ENCODE peak calls at places on chromosomes 3 and 15, in nine cellular contexts. D, Y, Z, O, L, G, W, X and N are unnamed samples.

GRCh38 chr3:148735597-148735996 is 37.9 kb downstream of the AGTR1 start:
- DNase-seq in X (no peak), O (peak; percentile 41), Z (no peak), G (no peak), W (no peak), D (no peak), L (no peak), Y (no peak), N (no peak)

GRCh38 chr3:141845407-141846049 is 30.9 kb upstream of the ATP1B3 start:
- DNase-seq in G (peak; percentile 23), X (no peak), L (no peak), Y (peak; percentile 22), W (no peak), D (no peak), Z (peak; percentile 49), O (no peak), N (peak; percentile 44)

GRCh38 chr15:63221346-63221745 is 31.9 kb downstream of the RAB8B start:
- DNase-seq in Y (no peak), G (no peak), O (peak; percentile 26), W (no peak), D (no peak), Z (no peak), L (peak; percentile 56), X (peak; percentile 61), N (no peak)

GRCh38 chr15:25176616-25176923 is 221.8 kb downstream of the SNRPN start:
- DNase-seq in D (no peak), G (no peak), Y (no peak), O (no peak), L (no peak), W (peak; percentile 32), X (no peak), Z (peak; percentile 15), N (no peak)

GRCh38 chr15:100764778-100765457 is 114.7 kb upstream of the ALDH1A3 start:
- DNase-seq in Y (no peak), G (no peak), O (no peak), D (peak; percentile 45), L (no peak), Z (no peak), X (no peak), W (no peak), N (no peak)

GRCh38 chr3:30496496-30496966 is 109.9 kb upstream of the TGFBR2 start:
- DNase-seq in D (peak; percentile 55), W (no peak), X (peak; percentile 22), O (peak; percentile 13), G (no peak), L (peak; percentile 56), Y (no peak), Z (no peak), N (no peak)

GRCh38 chr15:68285243-68285980 is 7.9 kb downstream of the FEM1B start:
- DNase-seq in W (no peak), O (no peak), L (peak; percentile 68), Z (no peak), G (no peak), D (no peak), Y (no peak), X (peak; percentile 44), N (no peak)

GRCh38 chr3:10417849-10418248 is 87.5 kb downstream of the ATP2B2 start:
- DNase-seq in W (no peak), D (no peak), Y (no peak), L (peak; percentile 30), O (no peak), Z (no peak), G (no peak), X (peak; percentile 21), N (no peak)

GRCh38 chr3:133264920-133265319 is 134.9 kb upstream of the BFSP2 start:
- DNase-seq in L (no peak), O (no peak), G (no peak), X (no peak), Y (no peak), Z (no peak), D (no peak), W (no peak), N (no peak)

GRCh38 chr15:71337197-71337845 is 222.1 kb downstream of the THSD4 start:
- DNase-seq in L (peak; percentile 98), Y (no peak), G (no peak), X (peak; percentile 98), Z (no peak), D (no peak), O (peak; percentile 27), W (no peak), N (no peak)

GRCh38 chr15:71052356-71052755 is 62.9 kb upstream of the THSD4 start:
- DNase-seq in Z (no peak), W (no peak), D (no peak), L (peak; percentile 97), Y (no peak), X (peak; percentile 98), G (no peak), O (no peak), N (no peak)

GRCh38 chr3:192857148-192857735 is 60.4 kb downstream of the MB21D2 start:
- DNase-seq in X (no peak), Y (no peak), O (no peak), Z (no peak), W (no peak), G (no peak), D (no peak), L (no peak), N (no peak)

GRCh38 chr3:3356836-3357235 is 177.3 kb upstream of the CRBN start:
- DNase-seq in O (no peak), X (no peak), Z (no peak), D (no peak), Y (no peak), W (no peak), L (no peak), G (no peak), N (no peak)

GRCh38 chr3:99638244-99638948 is at the start of gene COL8A1:
- DNase-seq in Y (no peak), Z (no peak), O (peak; percentile 7), G (no peak), L (peak; percentile 52), W (peak; percentile 83), D (peak; percentile 47), X (peak; percentile 71), N (peak; percentile 13)

GRCh38 chr3:41933154-41933676 is 28.7 kb downstream of the ULK4 start:
- DNase-seq in D (peak; percentile 62), G (no peak), W (no peak), L (peak; percentile 51), Z (no peak), Y (no peak), O (no peak), X (peak; percentile 34), N (no peak)

GRCh38 chr15:78212546-78213424 is 21.6 kb downstream of the ACSBG1 start:
- DNase-seq in X (peak; percentile 58), G (no peak), O (peak; percentile 83), Z (peak; percentile 86), Y (no peak), D (no peak), W (peak; percentile 79), L (peak; percentile 69), N (peak; percentile 81)

GRCh38 chr15:67144609-67145306 is 79.4 kb downstream of the SMAD3 start:
- DNase-seq in D (peak; percentile 85), W (no peak), L (peak; percentile 48), G (no peak), X (no peak), Y (no peak), Z (no peak), O (no peak), N (no peak)

GRCh38 chr3:162973518-162973917 is 1476.9 kb downstream of the OTOL1 start:
- DNase-seq in X (no peak), L (no peak), Z (no peak), G (no peak), W (no peak), D (no peak), Y (no peak), O (no peak), N (no peak)

GRCh38 chr15:80068578-80068977 is 9.1 kb downstream of the ZFAND6 start:
- DNase-seq in Z (no peak), W (no peak), D (no peak), O (no peak), L (no peak), Y (no peak), G (no peak), X (no peak), N (no peak)

GRCh38 chr3:24149032-24149431 is 203.9 kb downstream of the NR1D2 start:
- DNase-seq in G (no peak), L (peak; percentile 28), D (no peak), O (no peak), W (no peak), X (no peak), Z (no peak), Y (no peak), N (no peak)

GRCh38 chr3:62113092-62113491 is 260.3 kb downstream of the FEZF2 start:
- DNase-seq in O (no peak), L (no peak), Y (no peak), D (no peak), W (no peak), G (no peak), X (no peak), Z (no peak), N (no peak)
- H3K4me3 ChIP-seq in O (no peak overlapping the region), L (no peak overlapping the region), Y (no peak overlapping the region), D (no peak overlapping the region), W (no peak overlapping the region), G (no peak overlapping the region), X (no peak overlapping the region), Z (no peak overlapping the region), N (no peak overlapping the region)

DNA sequence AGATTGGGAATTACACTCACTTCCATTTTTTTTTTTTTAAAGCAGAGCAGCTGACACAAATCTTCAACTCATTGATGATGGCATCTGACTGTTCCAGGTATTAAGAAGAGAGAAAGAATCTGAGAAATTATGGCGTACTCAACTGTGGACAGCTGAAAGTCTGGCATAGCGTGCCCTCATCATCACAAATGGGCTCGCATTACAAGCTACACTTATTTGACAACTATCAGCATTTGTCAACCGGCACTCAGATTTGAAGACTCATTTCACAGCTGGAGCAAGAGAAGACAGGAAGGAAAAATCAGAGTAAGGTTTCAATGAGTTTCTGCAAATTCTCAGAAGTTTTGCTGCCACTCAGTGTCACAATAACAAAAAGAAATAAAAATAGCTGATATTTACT is 235.9 kb downstream of the ATP8B4 start:
- DNase-seq in G (no peak), L (no peak), X (no peak), D (no peak), O (no peak), Z (no peak), Y (no peak), W (no peak), N (no peak)
- H3K4me3 ChIP-seq in G (no peak overlapping the region), L (no peak overlapping the region), X (no peak overlapping the region), D (no peak overlapping the region), O (no peak overlapping the region), Z (no peak overlapping the region), Y (no peak overlapping the region), W (no peak overlapping the region), N (no peak overlapping the region)

DNA sequence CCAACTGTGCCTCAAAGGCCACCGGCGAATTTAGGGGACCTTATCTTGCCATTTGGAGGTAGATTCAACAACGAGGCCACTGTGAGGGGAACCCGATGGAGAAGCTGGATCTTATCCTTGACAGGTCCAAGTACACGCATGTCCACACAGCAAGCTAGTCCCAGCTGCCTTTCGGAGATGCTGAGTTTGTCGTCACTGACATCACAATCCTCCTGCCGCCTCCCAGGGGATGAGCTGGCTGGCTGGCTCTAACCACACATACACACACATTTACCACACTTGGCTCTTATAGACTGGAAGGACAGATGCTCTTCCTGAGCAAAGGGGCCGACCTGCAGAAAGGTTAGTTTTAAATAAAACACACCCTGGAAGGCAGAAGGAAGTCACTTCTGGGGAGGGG is 176.3 kb downstream of the STT3B start:
- DNase-seq in O (no peak), Y (no peak), Z (no peak), G (no peak), D (no peak), X (no peak), L (no peak), W (no peak), N (no peak)
- H3K4me3 ChIP-seq in O (no peak overlapping the region), Y (no peak overlapping the region), Z (no peak overlapping the region), G (no peak overlapping the region), D (no peak overlapping the region), X (no peak overlapping the region), L (no peak overlapping the region), W (no peak overlapping the region), N (no peak overlapping the region)

GRCh38 chr3:15097889-15098288 is 1.1 kb downstream of the RBSN start:
- DNase-seq in W (no peak), Z (no peak), O (no peak), G (peak; percentile 28), Y (no peak), X (peak; percentile 32), D (no peak), L (peak; percentile 19), N (no peak)
- H3K4me3 ChIP-seq in W (peak overlapping the region; percentile 81), Z (peak overlapping the region; percentile 74), O (no peak overlapping the region), G (peak overlapping the region; percentile 95), Y (peak overlapping the region; percentile 71), X (peak overlapping the region; percentile 89), D (peak overlapping the region; percentile 97), L (peak overlapping the region; percentile 60), N (no peak overlapping the region)